ENCODE peak calls at places on chromosomes 6 and 20, in eight cellular contexts. One of them, this sample, is unnamed.

GRCh38 chr6:169665289-169665688 is 36.5 kb downstream of the WDR27 start:
- DNase-seq in A549: no peak
- DNase-seq in right lobe of liver: no peak
- DNase-seq in body of pancreas: no peak
- DNase-seq in endothelial cell of umbilical vein: no peak
- DNase-seq in spleen: no peak
- DNase-seq in thyroid gland: no peak
- DNase-seq in adrenal gland: no peak
- DNase-seq in this sample: no peak

GRCh38 chr6:169171951-169172350 is 81.7 kb downstream of the THBS2 start:
- DNase-seq in A549: no peak
- DNase-seq in right lobe of liver: no peak
- DNase-seq in body of pancreas: no peak
- DNase-seq in endothelial cell of umbilical vein: no peak
- DNase-seq in spleen: no peak
- DNase-seq in thyroid gland: no peak
- DNase-seq in adrenal gland: no peak
- DNase-seq in this sample: no peak

GRCh38 chr6:5532941-5533340 is 271.6 kb downstream of the FARS2 start:
- DNase-seq in A549: no peak
- DNase-seq in right lobe of liver: no peak
- DNase-seq in body of pancreas: no peak
- DNase-seq in endothelial cell of umbilical vein: no peak
- DNase-seq in spleen: no peak
- DNase-seq in thyroid gland: no peak
- DNase-seq in adrenal gland: no peak
- DNase-seq in this sample: no peak

GRCh38 chr20:54382419-54382818 is 93.0 kb upstream of the DOK5 start:
- DNase-seq in A549: no peak
- DNase-seq in right lobe of liver: no peak
- DNase-seq in body of pancreas: no peak
- DNase-seq in endothelial cell of umbilical vein: no peak
- DNase-seq in spleen: no peak
- DNase-seq in thyroid gland: no peak
- DNase-seq in adrenal gland: no peak
- DNase-seq in this sample: no peak

GRCh38 chr6:160015778-160016684 is 47.1 kb downstream of the IGF2R start:
- DNase-seq in A549: no peak
- DNase-seq in right lobe of liver: no peak
- DNase-seq in body of pancreas: no peak
- DNase-seq in endothelial cell of umbilical vein: no peak
- DNase-seq in spleen: no peak
- DNase-seq in thyroid gland: no peak
- DNase-seq in adrenal gland: no peak
- DNase-seq in this sample: no peak

GRCh38 chr20:13119583-13119982 is 101.5 kb upstream of the ISM1 start:
- DNase-seq in A549: peak
- DNase-seq in right lobe of liver: no peak
- DNase-seq in body of pancreas: peak
- DNase-seq in endothelial cell of umbilical vein: peak
- DNase-seq in spleen: no peak
- DNase-seq in thyroid gland: peak
- DNase-seq in adrenal gland: peak
- DNase-seq in this sample: peak

GRCh38 chr6:170596426-170596825 is 12.0 kb upstream of the PDCD2 start:
- DNase-seq in A549: no peak
- DNase-seq in right lobe of liver: no peak
- DNase-seq in body of pancreas: no peak
- DNase-seq in endothelial cell of umbilical vein: no peak
- DNase-seq in spleen: no peak
- DNase-seq in thyroid gland: no peak
- DNase-seq in adrenal gland: no peak
- DNase-seq in this sample: no peak

GRCh38 chr20:17969276-17969883 is 562 bp downstream of the MGME1 start:
- DNase-seq in A549: peak
- DNase-seq in right lobe of liver: no peak
- DNase-seq in body of pancreas: peak
- DNase-seq in endothelial cell of umbilical vein: no peak
- DNase-seq in spleen: no peak
- DNase-seq in thyroid gland: no peak
- DNase-seq in adrenal gland: no peak
- DNase-seq in this sample: peak

GRCh38 chr6:37625591-37626374 is 71.9 kb downstream of the MDGA1 start:
- DNase-seq in A549: no peak
- DNase-seq in right lobe of liver: no peak
- DNase-seq in body of pancreas: no peak
- DNase-seq in endothelial cell of umbilical vein: no peak
- DNase-seq in spleen: no peak
- DNase-seq in thyroid gland: peak
- DNase-seq in adrenal gland: no peak
- DNase-seq in this sample: peak

GRCh38 chr6:114342086-114342825 is 567 bp downstream of the HS3ST5 start:
- DNase-seq in A549: peak
- DNase-seq in right lobe of liver: peak
- DNase-seq in body of pancreas: peak
- DNase-seq in endothelial cell of umbilical vein: no peak
- DNase-seq in spleen: peak
- DNase-seq in thyroid gland: peak
- DNase-seq in adrenal gland: peak
- DNase-seq in this sample: peak

GRCh38 chr20:50242863-50243609 is 52.4 kb downstream of the CEBPB start:
- DNase-seq in A549: no peak
- DNase-seq in right lobe of liver: no peak
- DNase-seq in body of pancreas: peak
- DNase-seq in endothelial cell of umbilical vein: no peak
- DNase-seq in spleen: no peak
- DNase-seq in thyroid gland: peak
- DNase-seq in adrenal gland: no peak
- DNase-seq in this sample: peak

GRCh38 chr20:52295556-52295955 is 104.0 kb upstream of the ZFP64 start:
- DNase-seq in A549: no peak
- DNase-seq in right lobe of liver: no peak
- DNase-seq in body of pancreas: no peak
- DNase-seq in endothelial cell of umbilical vein: no peak
- DNase-seq in spleen: no peak
- DNase-seq in thyroid gland: no peak
- DNase-seq in adrenal gland: no peak
- DNase-seq in this sample: no peak

GRCh38 chr6:166494757-166495486 is 91.6 kb downstream of the RAMACL start:
- DNase-seq in A549: no peak
- DNase-seq in right lobe of liver: no peak
- DNase-seq in body of pancreas: no peak
- DNase-seq in endothelial cell of umbilical vein: no peak
- DNase-seq in spleen: peak
- DNase-seq in thyroid gland: no peak
- DNase-seq in adrenal gland: no peak
- DNase-seq in this sample: peak

GRCh38 chr6:12324741-12325140 is 34.6 kb downstream of the EDN1 start:
- DNase-seq in A549: peak
- DNase-seq in right lobe of liver: no peak
- DNase-seq in body of pancreas: no peak
- DNase-seq in endothelial cell of umbilical vein: no peak
- DNase-seq in spleen: no peak
- DNase-seq in thyroid gland: no peak
- DNase-seq in adrenal gland: no peak
- DNase-seq in this sample: no peak

GRCh38 chr6:53294095-53294494 is 54.7 kb downstream of the ELOVL5 start:
- DNase-seq in A549: no peak
- DNase-seq in right lobe of liver: no peak
- DNase-seq in body of pancreas: no peak
- DNase-seq in endothelial cell of umbilical vein: peak
- DNase-seq in spleen: no peak
- DNase-seq in thyroid gland: no peak
- DNase-seq in adrenal gland: no peak
- DNase-seq in this sample: no peak
- H3K27ac ChIP-seq in A549: no peak
- H3K27ac ChIP-seq in right lobe of liver: no peak
- H3K27ac ChIP-seq in body of pancreas: no peak
- H3K27ac ChIP-seq in endothelial cell of umbilical vein: no peak
- H3K27ac ChIP-seq in spleen: no peak
- H3K27ac ChIP-seq in thyroid gland: no peak
- H3K27ac ChIP-seq in adrenal gland: no peak
- H3K27ac ChIP-seq in this sample: no peak

GRCh38 chr6:44458551-44458950 is 71.0 kb downstream of the CDC5L start:
- DNase-seq in A549: no peak
- DNase-seq in right lobe of liver: no peak
- DNase-seq in body of pancreas: no peak
- DNase-seq in endothelial cell of umbilical vein: no peak
- DNase-seq in spleen: no peak
- DNase-seq in thyroid gland: no peak
- DNase-seq in adrenal gland: no peak
- DNase-seq in this sample: no peak

GRCh38 chr6:44454198-44454597 is 66.7 kb downstream of the CDC5L start:
- DNase-seq in A549: no peak
- DNase-seq in right lobe of liver: no peak
- DNase-seq in body of pancreas: no peak
- DNase-seq in endothelial cell of umbilical vein: no peak
- DNase-seq in spleen: no peak
- DNase-seq in thyroid gland: no peak
- DNase-seq in adrenal gland: no peak
- DNase-seq in this sample: no peak

GRCh38 chr6:44457606-44458005 is 70.1 kb downstream of the CDC5L start:
- DNase-seq in A549: no peak
- DNase-seq in right lobe of liver: no peak
- DNase-seq in body of pancreas: no peak
- DNase-seq in endothelial cell of umbilical vein: no peak
- DNase-seq in spleen: no peak
- DNase-seq in thyroid gland: no peak
- DNase-seq in adrenal gland: no peak
- DNase-seq in this sample: no peak

GRCh38 chr6:44456966-44457292 is 69.4 kb downstream of the CDC5L start:
- DNase-seq in A549: no peak
- DNase-seq in right lobe of liver: no peak
- DNase-seq in body of pancreas: no peak
- DNase-seq in endothelial cell of umbilical vein: no peak
- DNase-seq in spleen: no peak
- DNase-seq in thyroid gland: no peak
- DNase-seq in adrenal gland: no peak
- DNase-seq in this sample: no peak

DNA sequence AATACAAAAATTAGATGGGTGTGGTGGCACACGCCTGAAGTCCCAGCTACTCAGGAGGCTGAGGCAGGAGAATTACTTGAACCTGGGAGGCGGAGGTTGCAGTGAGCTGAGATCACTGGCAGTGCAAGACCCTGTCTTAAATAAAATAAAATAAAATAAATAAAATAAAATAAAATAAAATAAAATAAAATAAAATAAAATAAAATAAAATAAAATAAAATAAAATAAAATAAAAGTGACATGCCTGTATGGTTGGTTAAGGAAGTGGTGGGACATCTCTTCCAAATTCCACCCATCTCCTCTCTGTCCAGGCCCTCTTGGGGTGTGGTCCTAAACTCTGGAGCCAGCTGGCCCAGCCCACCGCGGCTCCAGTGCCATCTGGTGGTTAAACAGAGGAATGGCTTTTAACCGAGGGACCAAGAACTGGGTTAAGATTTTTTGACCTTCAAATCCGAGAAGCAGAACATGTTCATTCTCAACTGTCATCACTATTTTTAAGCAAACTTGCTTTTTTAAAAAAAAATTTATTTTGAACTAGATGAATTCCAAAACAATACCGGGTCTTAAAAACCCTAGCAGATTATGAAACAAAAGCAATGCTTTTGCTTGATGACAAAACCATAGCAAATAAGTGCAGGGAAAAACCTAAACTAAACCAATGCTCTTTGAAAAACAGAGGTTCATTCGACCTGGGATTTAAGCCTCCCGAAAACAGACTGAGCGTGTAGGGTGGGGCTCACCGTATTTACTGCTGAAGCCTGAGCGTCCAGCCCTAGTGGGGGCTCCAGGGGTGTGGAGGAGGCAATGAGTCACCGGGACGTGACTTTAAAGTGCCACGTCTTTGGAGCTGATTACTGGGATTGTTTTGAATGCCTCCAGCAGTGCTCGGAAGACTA is 68.8 kb downstream of the CDC5L start:
- DNase-seq in A549: peak
- DNase-seq in right lobe of liver: peak
- DNase-seq in body of pancreas: peak
- DNase-seq in endothelial cell of umbilical vein: peak
- DNase-seq in spleen: peak
- DNase-seq in thyroid gland: peak
- DNase-seq in adrenal gland: no peak
- DNase-seq in this sample: peak
- H3K4me3 ChIP-seq in A549: no peak
- H3K4me3 ChIP-seq in right lobe of liver: no peak
- H3K4me3 ChIP-seq in body of pancreas: no peak
- H3K4me3 ChIP-seq in endothelial cell of umbilical vein: no peak
- H3K4me3 ChIP-seq in spleen: no peak
- H3K4me3 ChIP-seq in thyroid gland: no peak
- H3K4me3 ChIP-seq in adrenal gland: no peak
- H3K4me3 ChIP-seq in this sample: no peak

DNA sequence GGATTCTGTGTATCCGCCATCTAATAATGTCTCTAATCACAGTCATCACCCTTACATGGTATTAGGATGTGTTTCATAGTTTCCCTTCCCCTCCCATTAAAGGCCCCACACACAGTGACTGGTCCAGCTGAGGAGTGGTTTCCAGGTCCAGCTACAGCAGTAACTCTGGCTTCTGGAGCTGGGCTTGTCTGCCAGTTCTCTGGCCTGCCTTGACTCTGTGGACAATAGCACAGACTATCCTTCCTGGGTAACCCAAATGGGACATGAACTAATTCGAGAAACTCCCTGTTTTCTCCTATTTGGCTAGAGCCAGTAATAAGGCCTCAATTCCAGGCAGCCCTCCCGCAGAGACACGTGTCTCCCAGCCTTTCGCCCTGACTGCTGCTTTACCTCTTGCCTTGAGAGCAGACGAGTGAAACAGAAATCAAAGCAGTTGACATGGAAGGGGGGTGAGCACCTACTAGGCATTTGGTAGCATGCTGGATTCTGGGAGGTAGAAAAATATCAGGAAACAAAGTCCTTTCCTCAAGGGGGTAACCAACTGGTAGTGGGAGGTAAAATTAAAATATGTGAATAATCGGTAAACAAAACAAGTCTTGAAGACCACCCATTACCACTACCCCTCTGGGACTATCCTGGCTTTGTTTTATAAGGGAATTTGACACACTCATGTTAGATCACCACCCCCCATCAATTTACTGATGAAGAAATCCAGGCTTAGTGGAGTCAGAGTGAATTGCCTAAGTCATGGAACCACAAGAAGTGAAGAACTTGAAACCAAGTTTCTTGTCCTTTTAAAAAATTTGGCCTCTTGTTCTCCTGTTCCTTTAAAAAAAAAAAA is 1.2 kb downstream of the TRAF3IP2 start:
- DNase-seq in A549: no peak
- DNase-seq in right lobe of liver: no peak
- DNase-seq in body of pancreas: peak
- DNase-seq in endothelial cell of umbilical vein: peak
- DNase-seq in spleen: no peak
- DNase-seq in thyroid gland: peak
- DNase-seq in adrenal gland: peak
- DNase-seq in this sample: peak
- TF ChIP-seq POLR2A in A549: no peak
- TF ChIP-seq POLR2A in right lobe of liver: peak
- TF ChIP-seq POLR2A in body of pancreas: no peak
- TF ChIP-seq POLR2A in endothelial cell of umbilical vein: peak
- TF ChIP-seq POLR2A in spleen: no peak
- TF ChIP-seq POLR2A in thyroid gland: peak
- TF ChIP-seq POLR2A in adrenal gland: peak
- TF ChIP-seq POLR2A in this sample: no peak

GRCh38 chr6:63816401-63816975 is 180.9 kb downstream of the PHF3 start:
- DNase-seq in A549: no peak
- DNase-seq in right lobe of liver: no peak
- DNase-seq in body of pancreas: no peak
- DNase-seq in endothelial cell of umbilical vein: no peak
- DNase-seq in spleen: no peak
- DNase-seq in thyroid gland: no peak
- DNase-seq in adrenal gland: no peak
- DNase-seq in this sample: no peak
- H3K27ac ChIP-seq in A549: no peak
- H3K27ac ChIP-seq in right lobe of liver: no peak
- H3K27ac ChIP-seq in body of pancreas: no peak
- H3K27ac ChIP-seq in endothelial cell of umbilical vein: no peak
- H3K27ac ChIP-seq in spleen: no peak
- H3K27ac ChIP-seq in thyroid gland: no peak
- H3K27ac ChIP-seq in adrenal gland: no peak
- H3K27ac ChIP-seq in this sample: no peak

This sample was measured in testis.